ENCODE peak calls at places on chromosomes 11 and 22, in ten cellular contexts. D is stimulated activated CD8-positive, alpha-beta memory T cell treated with anti-CD3 and anti-CD28 coated beads, Interleukin-4, amount 100 ng/mL, for 48 hours; Y is NAMALWA; T is activated naive CD4-positive, alpha-beta T cell; A is stimulated activated CD4-positive, alpha-beta T cell treated with anti-CD3 and anti-CD28 coated beads, Interleukin-15, amount 100 ng/mL, for 1 hour; K is GM19239; Q is A549; J is neural progenitor cell; X is GM03348; E is C1 segment of cervical spinal cord. Z is an unnamed sample.

GRCh38 chr11:7246179-7246578 is 5.5 kb upstream of the SYT9 start:
- DNase-seq in D (no peak), X (no peak), E (no peak), A (no peak), Q (no peak), K (no peak), J (no peak), Y (no peak), T (no peak), Z (peak; percentile 53)

GRCh38 chr11:25225078-25225477 is 728.2 kb downstream of the LUZP2 start:
- DNase-seq in Q (no peak), X (no peak), D (no peak), T (no peak), Y (no peak), A (no peak), E (no peak), J (no peak), K (no peak), Z (no peak)

GRCh38 chr11:110778351-110778750 is 66.1 kb upstream of the ARHGAP20 start:
- DNase-seq in T (no peak), D (no peak), A (no peak), J (no peak), X (no peak), K (no peak), Y (peak; percentile 34), E (no peak), Q (no peak), Z (peak; percentile 45)

GRCh38 chr11:86477495-86478155 is 102.9 kb downstream of the CCDC81 start:
- DNase-seq in D (no peak), Y (no peak), A (no peak), K (no peak), J (no peak), E (no peak), Q (no peak), X (no peak), T (no peak), Z (peak; percentile 42)

GRCh38 chr11:17384002-17384511 is 4.4 kb downstream of the KCNJ11 start:
- DNase-seq in X (peak; percentile 81), Y (peak; percentile 91), T (peak; percentile 29), K (peak; percentile 52), Q (peak; percentile 59), J (peak; percentile 94), A (peak; percentile 36), E (peak; percentile 40), D (peak; percentile 88), Z (peak; percentile 92)

GRCh38 chr11:60783141-60783484 is 2.0 kb upstream of the MS4A10 start:
- DNase-seq in Q (no peak), K (no peak), E (no peak), T (no peak), X (no peak), J (no peak), D (no peak), A (no peak), Y (no peak), Z (no peak)

GRCh38 chr22:44988671-44989070 is 21.1 kb downstream of the PHF21B start:
- DNase-seq in Q (no peak), T (no peak), D (no peak), A (no peak), X (no peak), J (no peak), E (no peak), Y (no peak), K (no peak), Z (no peak)

GRCh38 chr11:62889484-62890437 is 9.1 kb downstream of the SLC3A2 start:
- DNase-seq in A (no peak), K (no peak), E (no peak), T (no peak), X (peak; percentile 45), Q (peak; percentile 26), D (peak; percentile 44), J (no peak), Y (peak; percentile 49), Z (peak; percentile 81)

GRCh38 chr22:39243443-39244072 is 1.2 kb downstream of the PDGFB start:
- DNase-seq in T (no peak), A (no peak), Y (no peak), K (no peak), D (no peak), X (no peak), E (no peak), J (peak; percentile 53), Q (peak; percentile 23), Z (no peak)

GRCh38 chr11:315516-315994 is 1.7 kb downstream of the IFITM1 start:
- DNase-seq in X (no peak), K (no peak), T (no peak), D (no peak), Q (no peak), E (no peak), J (no peak), Y (no peak), A (no peak), Z (no peak)

GRCh38 chr11:71449596-71449995 is 1.4 kb upstream of the DHCR7 start:
- DNase-seq in A (no peak), Q (no peak), T (no peak), D (no peak), K (no peak), J (peak; percentile 8), Y (peak; percentile 19), X (no peak), E (no peak), Z (no peak)

GRCh38 chr11:111362887-111363411 is 16.1 kb downstream of the POU2AF1 start:
- DNase-seq in X (no peak), Q (no peak), K (no peak), J (no peak), D (no peak), Y (no peak), T (no peak), E (no peak), A (no peak), Z (no peak)

GRCh38 chr11:84648413-84648812 is 978.7 kb downstream of the DLG2 start:
- DNase-seq in D (no peak), J (peak; percentile 74), E (no peak), K (no peak), Q (no peak), T (no peak), Y (no peak), A (no peak), X (no peak), Z (no peak)

GRCh38 chr22:44884968-44885805 is 124.6 kb downstream of the PHF21B start:
- DNase-seq in X (no peak), K (no peak), Q (no peak), A (no peak), D (no peak), E (no peak), Y (no peak), J (no peak), T (no peak), Z (no peak)

GRCh38 chr11:20274031-20274430 is 89.5 kb upstream of the HTATIP2 start:
- DNase-seq in K (no peak), E (no peak), D (no peak), T (no peak), Y (no peak), J (peak; percentile 90), Q (no peak), X (no peak), A (no peak), Z (no peak)

GRCh38 chr11:34830648-34831047 is 85.5 kb downstream of the APIP start:
- DNase-seq in A (no peak), X (no peak), Y (no peak), J (no peak), K (no peak), D (no peak), Q (no peak), E (no peak), T (no peak), Z (peak; percentile 7)

GRCh38 chr11:7495997-7496545 is 10.8 kb downstream of the OLFML1 start:
- DNase-seq in X (no peak), A (no peak), Y (peak; percentile 86), Q (no peak), E (no peak), D (no peak), T (no peak), K (peak; percentile 33), J (no peak), Z (no peak)

GRCh38 chr11:130999992-131000770 is 83.9 kb upstream of the SNX19 start:
- DNase-seq in T (no peak), E (no peak), K (no peak), X (peak; percentile 69), Y (no peak), J (no peak), D (no peak), A (no peak), Q (peak; percentile 38), Z (peak; percentile 94)

GRCh38 chr11:1303973-1304372 is 5.5 kb downstream of the TOLLIP start:
- DNase-seq in X (no peak), K (no peak), T (no peak), A (no peak), J (no peak), Q (no peak), E (no peak), D (no peak), Y (no peak), Z (no peak)

GRCh38 chr11:112632866-112633505 is 328.2 kb upstream of the NCAM1 start:
- DNase-seq in Q (no peak), T (no peak), X (no peak), E (no peak), D (no peak), Y (no peak), K (no peak), J (no peak), A (no peak), Z (no peak)

GRCh38 chr11:65501005-65501529 is 2.2 kb downstream of the MALAT1 start:
- DNase-seq in Q (no peak), Y (peak; percentile 44), K (no peak), A (no peak), X (no peak), E (no peak), D (no peak), J (no peak), T (no peak), Z (peak; percentile 37)

GRCh38 chr22:39665661-39666431 is 95.3 kb downstream of the CACNA1I start:
- DNase-seq in K (no peak), Q (no peak), T (no peak), J (no peak), Y (no peak), X (no peak), A (no peak), D (no peak), E (no peak), Z (no peak)

GRCh38 chr22:43116932-43117331 is 6.4 kb downstream of the BIK start:
- DNase-seq in D (no peak), J (no peak), X (no peak), E (no peak), K (no peak), A (no peak), Y (no peak), Q (no peak), T (no peak), Z (no peak)

GRCh38 chr11:116234989-116235567 is 537.7 kb downstream of the BUD13 start:
- DNase-seq in Q (no peak), T (no peak), E (no peak), K (no peak), A (no peak), D (no peak), X (no peak), Y (no peak), J (no peak), Z (no peak)

GRCh38 chr11:67586568-67587250 is 3.1 kb downstream of the GSTP1 start:
- DNase-seq in Y (no peak), T (no peak), E (no peak), D (no peak), Q (no peak), X (no peak), K (no peak), A (no peak), J (no peak), Z (no peak)